ENCODE peak calls at places on chromosomes 13 and 19, in five cellular contexts. H is body of pancreas, D is K562, R is adrenal gland, P is heart left ventricle. Z is an unnamed sample.

GRCh38 chr13:66556306-66556705 is 673.8 kb downstream of the PCDH9 start:
- DNase-seq in H (no peak), D (no peak), R (no peak), P (no peak), Z (no peak)

GRCh38 chr13:25963681-25964080 is 88.1 kb downstream of the SHISA2 start:
- DNase-seq in H (no peak), D (no peak), R (no peak), P (no peak), Z (no peak)

GRCh38 chr19:4175669-4175931 is 6.8 kb downstream of the SIRT6 start:
- DNase-seq in H (no peak), D (no peak), R (no peak), P (no peak), Z (no peak)

GRCh38 chr19:34057155-34057554 is 115.1 kb upstream of the LSM14A start:
- DNase-seq in H (no peak), D (no peak), R (no peak), P (no peak), Z (no peak)

GRCh38 chr19:50835785-50836542 is 2.6 kb upstream of the KLK15 start:
- DNase-seq in H (peak; percentile 90), D (peak; percentile 96), R (peak; percentile 91), P (peak; percentile 64), Z (peak; percentile 85)

GRCh38 chr13:33610471-33611015 is 207.4 kb upstream of the RFC3 start:
- DNase-seq in H (no peak), D (no peak), R (peak; percentile 70), P (peak; percentile 64), Z (peak; percentile 39)

GRCh38 chr19:17402982-17403855 is 2.2 kb downstream of the BST2 start:
- DNase-seq in H (no peak), D (peak; percentile 97), R (peak; percentile 80), P (no peak), Z (peak; percentile 49)

GRCh38 chr19:7326105-7326877 is 22.4 kb upstream of the ARHGEF18 start:
- DNase-seq in H (no peak), D (peak; percentile 71), R (peak; percentile 43), P (no peak), Z (peak; percentile 67)

GRCh38 chr19:38207543-38207942 is 16.5 kb downstream of the DPF1 start:
- DNase-seq in H (no peak), D (peak; percentile 52), R (no peak), P (no peak), Z (no peak)

GRCh38 chr19:56507446-56508281 is at the start of gene ZNF471:
- DNase-seq in H (peak; percentile 99), D (no peak), R (peak; percentile 99), P (peak; percentile 99), Z (peak; percentile 99)

GRCh38 chr19:12564016-12564664 is 12.9 kb upstream of the ZNF564 start:
- DNase-seq in H (peak; percentile 87), D (peak; percentile 84), R (peak; percentile 95), P (peak; percentile 86), Z (peak; percentile 94)

DNA sequence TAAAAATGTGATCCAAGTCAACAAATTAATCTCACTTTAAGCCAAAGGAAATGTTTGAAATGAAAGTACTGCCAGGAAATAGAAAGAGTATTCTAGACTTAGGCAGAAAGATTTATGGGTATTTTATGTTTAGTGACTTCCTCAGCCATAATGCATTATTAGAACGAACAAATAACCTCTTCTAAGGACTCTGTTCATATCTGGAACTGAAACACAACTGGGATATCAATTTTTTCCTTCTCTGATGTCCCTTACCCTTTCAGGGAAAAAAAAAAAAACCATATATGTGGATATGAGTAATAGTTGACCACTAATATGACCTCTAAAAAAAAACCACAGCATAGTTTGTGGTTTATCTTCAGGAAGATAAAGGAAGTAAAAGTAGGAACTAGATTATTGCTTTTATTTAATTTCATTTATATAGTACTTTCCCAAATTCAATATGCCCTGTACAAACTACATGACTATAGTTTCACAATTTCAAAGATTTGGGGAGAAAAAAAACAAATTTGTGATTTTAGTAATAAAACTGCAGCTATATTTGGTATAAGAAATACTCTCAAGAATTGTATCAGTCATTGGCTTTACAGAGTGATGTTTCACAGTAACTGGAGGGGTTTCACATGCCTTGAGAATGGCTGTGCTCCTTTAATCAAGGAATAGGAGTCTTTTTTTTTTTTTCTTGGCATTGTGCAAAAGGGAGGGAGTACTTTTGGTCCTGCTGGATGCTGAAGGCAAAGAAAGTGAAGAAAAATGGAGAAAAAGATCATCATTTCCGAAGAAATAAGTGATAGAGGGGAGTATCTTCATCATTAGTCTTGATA is 6.6 kb downstream of the ZNF507 start:
- DNase-seq in H (no peak), D (no peak), R (no peak), P (no peak), Z (no peak)
- H3K27ac ChIP-seq in H (no peak overlapping the region), D (no peak overlapping the region), R (no peak overlapping the region), P (peak overlapping the region; percentile 35), Z (no peak overlapping the region)

GRCh38 chr19:11195681-11196080 is 1.7 kb downstream of the KANK2 start:
- DNase-seq in H (no peak), D (no peak), R (no peak), P (no peak), Z (no peak)
- H3K36me3 ChIP-seq in H (peaks cover 13% of the 10 kb centered on the region), D (peaks cover 39% of the 10 kb centered on the region), R (peaks cover 25% of the 10 kb centered on the region), P (peaks cover 30% of the 10 kb centered on the region), Z (no peaks in the 10 kb centered on the region)

GRCh38 chr19:1818549-1819195 is 6.6 kb upstream of the ATP8B3 start:
- DNase-seq in H (no peak), D (no peak), R (no peak), P (no peak), Z (no peak)
- TF ChIP-seq POLR2A in H (no peak), D (no peak), R (no peak), P (no peak), Z (no peak)

DNA sequence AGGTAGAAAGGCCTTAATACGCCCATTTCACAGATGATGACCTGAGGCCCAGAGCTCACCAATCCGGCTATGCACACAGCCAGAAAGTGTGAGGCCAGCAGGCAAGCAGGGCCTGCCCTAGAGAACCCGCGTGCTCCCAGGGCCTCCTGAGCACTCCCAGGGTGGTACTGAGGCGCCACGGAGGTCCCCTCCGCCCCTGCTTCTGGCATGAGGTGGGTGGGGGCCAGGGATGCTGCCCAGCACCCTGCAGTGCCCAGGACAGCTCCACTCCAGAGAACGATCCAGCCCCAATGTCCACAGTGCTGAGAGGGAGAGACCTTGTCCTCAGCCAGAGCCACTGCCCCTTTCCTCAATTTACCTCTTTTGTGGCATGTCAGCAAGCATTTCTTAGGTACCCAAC is 13.9 kb downstream of the SGTA start:
- DNase-seq in H (no peak), D (no peak), R (no peak), P (no peak), Z (no peak)
- H3K27ac ChIP-seq in H (no peak overlapping the region), D (no peak overlapping the region), R (peak overlapping the region; percentile 89), P (peak overlapping the region; percentile 47), Z (no peak overlapping the region)

DNA sequence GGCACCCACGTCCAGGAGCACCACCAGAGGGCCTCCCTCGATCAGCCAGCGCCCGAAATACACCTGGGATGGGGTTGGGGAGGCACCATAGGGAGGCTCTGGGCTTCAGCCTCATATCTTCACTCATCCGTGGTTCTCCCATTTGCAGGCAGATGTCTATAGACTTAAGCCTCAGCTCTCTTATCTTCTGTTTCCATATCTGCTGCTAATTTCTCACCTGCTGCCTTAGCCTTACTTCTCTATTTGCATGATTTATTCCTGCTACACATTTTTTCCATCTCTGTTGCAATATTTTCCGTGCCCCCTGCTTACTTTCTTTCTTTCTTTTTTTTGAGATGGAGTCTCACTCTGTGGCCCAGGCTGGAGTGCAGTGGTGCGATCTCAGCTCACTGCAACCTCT is 5.8 kb downstream of the GYS1 start:
- DNase-seq in H (no peak), D (no peak), R (no peak), P (no peak), Z (no peak)
- H3K36me3 ChIP-seq in H (no peaks in the 10 kb centered on the region), D (peaks cover 67% of the 10 kb centered on the region), R (peaks cover 72% of the 10 kb centered on the region), P (peaks cover 73% of the 10 kb centered on the region), Z (no peaks in the 10 kb centered on the region)

GRCh38 chr19:15378529-15379082 is 981 bp downstream of the AKAP8 start:
- DNase-seq in H (peak; percentile 63), D (no peak), R (peak; percentile 66), P (no peak), Z (peak; percentile 68)

GRCh38 chr19:15381864-15382263 is 2.3 kb upstream of the AKAP8 start:
- DNase-seq in H (no peak), D (no peak), R (no peak), P (no peak), Z (no peak)

GRCh38 chr19:15381429-15381828 is 1.8 kb upstream of the AKAP8 start:
- DNase-seq in H (no peak), D (no peak), R (no peak), P (no peak), Z (no peak)

GRCh38 chr19:15379996-15380647 is 535 bp upstream of the AKAP8 start:
- DNase-seq in H (peak; percentile 50), D (peak; percentile 61), R (peak; percentile 64), P (no peak), Z (peak; percentile 48)

DNA sequence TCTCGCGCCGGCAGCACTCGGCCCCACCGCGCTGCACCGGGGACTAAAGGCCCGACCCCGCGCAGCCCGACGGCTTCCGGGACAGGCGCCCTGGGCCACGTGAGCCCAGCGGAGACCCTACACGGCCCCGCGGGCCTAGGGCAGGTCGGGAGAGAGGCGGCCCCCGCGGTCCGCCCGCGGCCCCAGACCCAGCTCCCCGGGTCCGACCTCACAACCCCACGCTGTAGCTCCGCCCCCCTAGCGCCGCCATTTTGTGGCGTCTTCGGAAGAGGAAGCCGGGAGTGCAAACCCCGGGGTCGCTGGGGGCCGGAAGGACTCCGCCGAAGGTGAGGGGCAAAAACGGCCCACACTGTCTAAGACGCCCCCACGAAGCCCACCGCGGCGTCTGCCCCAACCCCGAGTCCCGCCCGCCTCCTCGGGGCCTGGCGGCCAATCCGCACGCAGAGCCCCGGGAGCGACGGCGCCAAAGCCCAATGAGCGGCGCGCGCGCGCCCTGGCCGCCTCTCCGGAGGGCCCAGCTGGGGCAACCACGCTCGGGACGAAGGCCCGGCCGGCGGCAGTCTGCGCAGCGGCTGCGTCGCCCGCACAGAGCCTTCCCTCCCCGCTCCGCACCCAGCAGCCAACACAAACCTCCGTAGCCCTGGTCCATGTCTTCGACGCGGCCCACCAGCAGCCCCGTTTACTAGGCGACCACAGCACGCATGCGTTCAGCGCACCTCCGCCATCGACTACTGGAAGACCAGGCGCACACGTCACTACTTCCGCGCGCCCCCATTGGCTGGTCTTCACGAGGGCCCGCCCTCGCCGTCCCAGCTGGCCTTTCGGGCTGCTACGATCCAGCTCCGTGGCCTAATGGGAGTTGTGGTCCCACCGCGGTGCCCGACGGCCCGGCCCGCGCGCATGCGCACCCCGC is at the start of gene AKAP8:
- DNase-seq in H (peak; percentile 99), D (peak; percentile 97), R (peak; percentile 99), P (peak; percentile 99), Z (peak; percentile 99)
- TF ChIP-seq POLR2A in H (peak; percentile 89), D (peak; percentile 93), R (peak; percentile 91), P (peak; percentile 32), Z (no peak)

Z was measured in testis.